ENCODE peak calls at places on chromosome 18, in six cellular contexts. V is AG04450, S is hepatocyte, D is sigmoid colon, X is GM23338, C is H9. L is an unnamed sample.

GRCh38 chr18:10101729-10102128 is 187.9 kb downstream of the VAPA start:
- DNase-seq in D (no peak), C (peak; percentile 42), X (peak; percentile 18), V (no peak), S (no peak), L (no peak)

GRCh38 chr18:13482641-13482945 is 243.8 kb downstream of the FAM210A start:
- DNase-seq in D (no peak), S (no peak), X (no peak), V (no peak), C (no peak), L (no peak)

GRCh38 chr18:46051731-46052461 is 20.2 kb downstream of the PSTPIP2 start:
- DNase-seq in C (no peak), X (no peak), S (peak; percentile 78), V (no peak), D (no peak), L (no peak)

GRCh38 chr18:24683965-24684364 is 223.5 kb downstream of the HRH4 start:
- DNase-seq in S (no peak), C (peak; percentile 61), X (peak; percentile 69), D (no peak), V (no peak), L (peak; percentile 1)

GRCh38 chr18:68623342-68623741 is 91.6 kb downstream of the TMX3 start:
- DNase-seq in C (peak; percentile 60), D (peak; percentile 66), X (peak; percentile 87), V (peak; percentile 48), S (peak; percentile 80), L (peak; percentile 49)

GRCh38 chr18:42412281-42412680 is 457.2 kb downstream of the PIK3C3 start:
- DNase-seq in X (no peak), V (no peak), D (no peak), S (no peak), C (no peak), L (no peak)

GRCh38 chr18:13159579-13159978 is 59.0 kb upstream of the LDLRAD4 start:
- DNase-seq in S (peak; percentile 72), D (no peak), X (peak; percentile 91), V (peak; percentile 41), C (peak; percentile 48), L (peak; percentile 58)

GRCh38 chr18:37709740-37710139 is 144.1 kb upstream of the CELF4 start:
- DNase-seq in C (no peak), X (no peak), S (no peak), D (no peak), V (no peak), L (no peak)

GRCh38 chr18:54269924-54270844 is 867 bp downstream of the POLI start:
- DNase-seq in V (no peak), X (peak; percentile 85), D (peak; percentile 80), S (peak; percentile 57), C (peak; percentile 86), L (peak; percentile 83)

DNA sequence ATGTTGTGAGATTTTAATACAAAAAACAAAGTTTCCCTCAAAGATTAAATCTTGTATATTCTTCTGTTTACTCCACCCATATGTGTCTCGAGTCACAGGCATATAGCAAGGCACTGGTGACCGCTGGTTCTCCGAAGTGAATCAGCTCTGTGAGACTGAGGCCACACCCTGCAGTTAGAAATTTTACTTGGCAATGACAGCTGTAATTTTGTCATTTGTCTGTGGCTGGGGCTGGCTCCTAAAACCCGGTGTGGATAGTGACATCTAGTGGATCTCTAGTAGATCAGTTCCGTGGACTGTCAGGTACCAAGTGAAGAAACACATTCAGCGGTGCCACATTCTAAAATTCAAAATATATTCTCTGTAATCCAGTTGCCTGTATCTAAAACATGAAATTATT is 278.0 kb downstream of the NEDD4L start:
- DNase-seq in V (no peak), X (peak; percentile 71), D (peak; percentile 82), C (no peak), S (peak; percentile 82), L (peak; percentile 8)
- H3K27ac ChIP-seq in V (no peak overlapping the region), X (no peak overlapping the region), D (no peak overlapping the region), C (no peak overlapping the region), S (peak overlapping the region; percentile 19), L (no peak overlapping the region)

GRCh38 chr18:75251466-75251865 is 40.9 kb downstream of the TSHZ1 start:
- DNase-seq in D (no peak), C (no peak), V (no peak), X (no peak), S (no peak), L (no peak)

GRCh38 chr18:75252136-75252535 is 41.5 kb downstream of the TSHZ1 start:
- DNase-seq in C (no peak), V (no peak), S (no peak), D (no peak), X (no peak), L (no peak)

GRCh38 chr18:75253784-75254183 is 43.2 kb downstream of the TSHZ1 start:
- DNase-seq in X (no peak), V (no peak), S (no peak), D (no peak), C (no peak), L (no peak)

GRCh38 chr18:75255113-75255512 is 44.5 kb downstream of the TSHZ1 start:
- DNase-seq in D (no peak), V (no peak), C (no peak), S (no peak), X (no peak), L (no peak)

GRCh38 chr18:75253043-75253442 is 42.4 kb downstream of the TSHZ1 start:
- DNase-seq in C (no peak), V (no peak), S (no peak), X (no peak), D (no peak), L (no peak)
- TF ChIP-seq CTCF in C (no peak), V (no peak), S (no peak), X (no peak), D (no peak), L (no peak)

GRCh38 chr18:36158261-36158867 is 28.7 kb downstream of the ELP2 start:
- DNase-seq in X (no peak), C (no peak), V (peak; percentile 63), S (no peak), D (no peak), L (no peak)
- H3K27ac ChIP-seq in X (no peak overlapping the region), C (no peak overlapping the region), V (peak overlapping the region; percentile 90), S (peak overlapping the region; percentile 61), D (no peak overlapping the region), L (no peak overlapping the region)

GRCh38 chr18:34352385-34353163 is 127.9 kb upstream of the NOL4 start:
- DNase-seq in V (no peak), S (peak; percentile 16), C (no peak), X (peak; percentile 45), D (no peak), L (no peak)
- TF ChIP-seq CTCF in V (peak; percentile 21), S (peak; percentile 47), C (peak; percentile 64), X (peak; percentile 56), D (no peak), L (no peak)

DNA sequence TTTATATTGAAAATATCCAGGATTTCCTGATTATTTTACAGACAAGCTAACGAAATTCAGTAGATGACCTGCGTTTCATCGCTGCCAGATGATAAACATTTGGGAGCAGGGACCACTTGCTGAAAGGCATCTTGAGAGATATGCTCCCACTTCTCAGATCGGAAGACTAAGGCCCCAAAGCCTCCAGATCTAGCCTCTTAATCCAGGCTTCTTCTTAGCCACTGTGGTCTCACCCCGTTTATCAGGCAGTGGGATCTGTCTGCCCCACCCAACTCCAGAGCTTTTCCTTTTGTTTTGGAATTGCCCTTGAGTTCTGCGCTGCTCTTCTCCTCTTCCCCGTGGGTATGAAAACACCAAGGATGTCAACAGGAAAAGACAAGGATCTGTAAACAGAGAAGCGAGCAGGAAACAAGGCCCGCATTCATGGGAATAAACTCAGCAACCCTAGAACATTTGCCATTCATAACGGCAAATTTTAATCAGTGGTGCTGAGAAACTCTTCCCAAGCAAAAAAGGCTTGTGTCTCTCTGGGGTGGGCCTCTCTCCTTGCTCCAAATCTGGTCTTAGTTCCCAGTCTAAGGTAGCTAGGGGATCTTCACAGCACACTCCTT is 21.4 kb downstream of the MYL12B start:
- DNase-seq in V (no peak), D (no peak), S (no peak), C (no peak), X (no peak), L (no peak)
- H3K27ac ChIP-seq in V (no peak overlapping the region), D (peak overlapping the region; percentile 37), S (no peak overlapping the region), C (no peak overlapping the region), X (no peak overlapping the region), L (no peak overlapping the region)

GRCh38 chr18:77054606-77055428 is 77.8 kb downstream of the MBP start:
- DNase-seq in D (peak; percentile 90), S (peak; percentile 94), C (peak; percentile 76), V (peak; percentile 71), X (peak; percentile 56), L (peak; percentile 100)
- TF ChIP-seq CTCF in D (no peak), S (peak; percentile 79), C (peak; percentile 54), V (peak; percentile 92), X (peak; percentile 58), L (peak; percentile 98)

DNA sequence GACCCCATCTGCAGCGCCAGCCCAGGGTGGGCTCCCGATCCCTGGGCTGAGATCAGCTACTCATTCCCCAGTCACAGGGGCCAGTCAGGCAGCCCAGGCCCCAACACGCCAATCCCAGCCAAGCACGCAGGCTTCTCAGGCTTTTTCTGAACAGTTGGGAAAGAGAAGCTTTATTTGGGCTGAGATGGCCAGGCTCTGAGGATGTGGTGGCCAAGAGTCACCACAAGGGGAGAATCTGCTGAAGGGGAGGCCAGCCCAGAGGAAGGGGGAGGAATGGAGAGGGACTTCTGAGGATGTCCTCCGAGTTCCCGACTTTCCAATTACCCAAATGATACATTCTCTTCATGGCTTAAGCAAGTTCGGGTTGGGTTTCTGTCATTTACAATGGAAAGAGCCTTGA is 2.8 kb upstream of the DIPK1C start:
- DNase-seq in C (peak; percentile 81), X (peak; percentile 83), D (no peak), V (no peak), S (no peak), L (no peak)
- H3K27ac ChIP-seq in C (no peak overlapping the region), X (no peak overlapping the region), D (no peak overlapping the region), V (no peak overlapping the region), S (no peak overlapping the region), L (no peak overlapping the region)

DNA sequence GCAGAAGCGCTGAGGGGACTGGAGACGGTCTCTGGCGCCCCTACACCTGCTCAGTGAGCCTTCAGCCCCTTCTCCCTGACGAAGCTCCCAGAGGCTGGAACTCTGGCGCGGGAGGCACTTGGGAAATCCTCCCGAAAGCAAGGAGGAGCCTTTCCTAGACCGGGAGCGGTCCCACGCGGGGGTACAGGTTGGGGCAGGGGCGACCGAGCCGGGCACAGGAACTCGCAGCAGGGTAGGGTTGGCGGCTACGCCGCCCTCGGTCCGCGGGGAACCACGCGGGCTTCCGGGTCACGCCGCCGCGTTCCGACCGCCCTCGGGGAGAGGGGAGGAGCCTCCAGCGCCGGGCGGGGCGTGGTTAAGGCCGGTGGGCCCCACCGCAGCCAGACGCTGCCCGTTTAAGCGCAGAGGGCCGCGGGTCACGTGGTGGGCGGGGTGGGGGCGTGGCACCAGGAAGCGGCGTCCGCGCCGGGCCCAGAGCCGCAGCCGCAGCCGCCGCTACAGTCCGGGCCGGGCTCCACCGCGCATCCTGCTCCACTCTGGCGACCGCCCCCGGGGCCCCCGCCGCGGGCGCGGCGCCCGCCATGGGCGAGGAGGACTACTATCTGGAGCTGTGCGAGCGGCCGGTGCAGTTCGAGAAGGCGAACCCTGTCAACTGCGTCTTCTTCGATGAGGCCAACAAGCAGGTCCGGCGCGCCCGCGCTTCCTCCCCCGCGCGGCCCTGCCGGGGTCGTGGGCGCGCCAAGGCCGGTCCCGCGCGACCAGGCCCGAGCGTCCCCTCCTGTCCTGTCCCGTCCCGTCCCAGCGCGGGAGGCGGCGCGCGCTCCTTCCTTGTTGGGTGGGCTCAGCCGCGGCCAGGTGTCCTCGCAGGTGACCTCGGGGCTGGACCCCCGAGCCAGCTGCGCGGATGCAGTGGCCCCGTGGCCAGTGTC is at the start of gene RMC1:
- DNase-seq in X (peak; percentile 95), D (peak; percentile 98), S (peak; percentile 99), C (peak; percentile 94), V (peak; percentile 78), L (peak; percentile 98)
- TF ChIP-seq CTCF in X (peak; percentile 46), D (no peak), S (peak; percentile 38), C (no peak), V (no peak), L (no peak)

L was measured in HL-60.